ENCODE peak calls at places on chromosomes 1 and 21, in ten cellular contexts. G, P, N, F, A, H, V, S, M and D are unnamed samples.

GRCh38 chr1:156643266-156644092 is 1.6 kb downstream of the BCAN start:
- DNase-seq in G (no peak), M (no peak), P (peak), V (no peak), S (no peak), N (no peak), F (no peak), H (no peak), A (no peak), D (no peak)

GRCh38 chr1:151013518-151013917 is 5.3 kb downstream of the PRUNE1 start:
- DNase-seq in S (no peak), N (no peak), P (no peak), F (peak), V (peak), G (no peak), A (no peak), M (no peak), H (no peak), D (no peak)

GRCh38 chr1:70779571-70779970 is 268.0 kb downstream of the PTGER3 start:
- DNase-seq in V (no peak), F (peak), H (no peak), S (no peak), M (peak), A (no peak), N (no peak), G (no peak), P (no peak), D (peak)

GRCh38 chr1:117146570-117147340 is 25.2 kb upstream of the TRIM45 start:
- DNase-seq in A (no peak), F (peak), N (peak), H (no peak), G (no peak), V (peak), P (no peak), M (peak), S (peak), D (peak)

GRCh38 chr1:54575161-54575560 is 27.1 kb downstream of the ACOT11 start:
- DNase-seq in P (no peak), N (no peak), G (no peak), S (no peak), F (no peak), H (no peak), M (no peak), A (no peak), V (no peak), D (no peak)

GRCh38 chr1:51644533-51645197 is 27.8 kb downstream of the OSBPL9 start:
- DNase-seq in F (peak), P (no peak), A (no peak), V (peak), S (peak), M (peak), N (no peak), G (no peak), H (no peak), D (peak)

GRCh38 chr1:26598890-26599289 is 69.3 kb downstream of the RPS6KA1 start:
- DNase-seq in A (no peak), H (no peak), N (no peak), F (no peak), G (no peak), V (no peak), M (no peak), S (no peak), P (peak), D (no peak)

GRCh38 chr1:29933110-29933509 is 696.8 kb downstream of the PTPRU start:
- DNase-seq in M (peak), V (no peak), H (no peak), S (no peak), N (no peak), G (no peak), F (no peak), P (no peak), A (no peak), D (no peak)

GRCh38 chr1:17016317-17016661 is 4.6 kb upstream of the ATP13A2 start:
- DNase-seq in G (no peak), A (no peak), P (no peak), N (no peak), V (peak), F (peak), S (no peak), H (no peak), M (peak), D (no peak)

GRCh38 chr1:65694126-65694525 is 98.6 kb upstream of the PDE4B start:
- DNase-seq in S (no peak), G (no peak), N (no peak), F (no peak), M (no peak), V (no peak), P (no peak), A (no peak), H (no peak), D (no peak)

GRCh38 chr1:98661544-98662353 is at the start of gene SNX7:
- DNase-seq in M (peak), F (peak), N (peak), A (no peak), V (peak), P (peak), G (no peak), H (peak), S (peak), D (no peak)

GRCh38 chr1:157040802-157041201 is 4.7 kb downstream of the ARHGEF11 start:
- DNase-seq in H (no peak), M (peak), A (no peak), G (no peak), N (peak), V (peak), F (peak), P (peak), S (no peak), D (no peak)

GRCh38 chr21:43603641-43604504 is 55.4 kb downstream of the HSF2BP start:
- DNase-seq in H (no peak), A (no peak), F (peak), G (no peak), M (no peak), P (no peak), N (no peak), S (no peak), V (peak), D (no peak)

GRCh38 chr1:160191756-160192155 is 1.4 kb downstream of the CASQ1 start:
- DNase-seq in A (no peak), G (no peak), N (no peak), F (no peak), S (no peak), P (no peak), V (no peak), M (no peak), H (no peak), D (no peak)

GRCh38 chr1:100879422-100879821 is 15.2 kb downstream of the EXTL2 start:
- DNase-seq in F (peak), G (no peak), N (no peak), V (no peak), H (no peak), P (no peak), S (no peak), M (no peak), A (no peak), D (no peak)

GRCh38 chr1:28328228-28328648 is 602 bp upstream of the MED18 start:
- DNase-seq in F (no peak), G (no peak), A (no peak), H (peak), N (no peak), P (peak), S (no peak), V (no peak), M (no peak), D (no peak)
- H3K4me3 ChIP-seq in F (peak), G (peak), A (peak), H (peak), N (peak), P (peak), S (peak), V (peak), M (peak), D (peak)

DNA sequence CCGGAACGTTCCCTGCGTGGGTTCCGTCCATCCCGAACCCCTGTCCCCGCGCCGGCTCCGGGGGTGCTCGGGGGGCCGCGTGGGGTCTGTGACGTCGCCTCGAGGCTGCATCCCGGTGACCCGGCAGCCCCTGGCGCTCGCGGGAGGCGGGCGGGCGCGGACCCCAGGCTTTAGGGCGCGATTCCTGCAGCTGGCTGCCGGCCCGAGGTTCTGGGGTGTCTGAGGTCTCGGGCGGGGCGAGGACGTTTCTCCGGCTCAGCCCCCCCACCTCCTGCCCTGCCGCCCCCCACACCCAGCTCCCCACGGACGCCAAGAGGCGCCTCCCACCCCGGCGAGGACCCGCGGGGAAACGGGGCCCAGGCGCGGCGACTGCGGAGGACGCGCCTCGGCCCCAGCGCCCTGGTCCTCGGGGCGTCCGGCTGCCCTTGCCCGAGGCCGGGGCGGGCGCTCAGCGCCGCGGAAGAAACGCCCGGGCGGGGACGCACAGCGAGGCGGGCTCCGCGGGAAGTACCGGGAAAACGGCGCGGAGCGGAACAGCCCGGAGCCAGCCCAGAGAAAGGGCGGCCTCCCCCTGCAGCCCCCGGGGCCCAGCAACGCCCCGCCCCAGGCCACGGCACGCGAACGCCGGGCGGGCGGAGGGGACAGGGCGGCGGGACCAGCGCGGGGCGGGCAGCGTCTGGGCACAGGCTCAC is 1.3 kb upstream of the PCBP3 start:
- DNase-seq in M (no peak), G (no peak), P (no peak), F (no peak), A (no peak), H (peak), N (no peak), S (no peak), V (no peak), D (no peak)
- H3K4me3 ChIP-seq in M (no peak), G (no peak), P (peak), F (no peak), A (no peak), H (peak), N (no peak), S (no peak), V (peak), D (no peak)

DNA sequence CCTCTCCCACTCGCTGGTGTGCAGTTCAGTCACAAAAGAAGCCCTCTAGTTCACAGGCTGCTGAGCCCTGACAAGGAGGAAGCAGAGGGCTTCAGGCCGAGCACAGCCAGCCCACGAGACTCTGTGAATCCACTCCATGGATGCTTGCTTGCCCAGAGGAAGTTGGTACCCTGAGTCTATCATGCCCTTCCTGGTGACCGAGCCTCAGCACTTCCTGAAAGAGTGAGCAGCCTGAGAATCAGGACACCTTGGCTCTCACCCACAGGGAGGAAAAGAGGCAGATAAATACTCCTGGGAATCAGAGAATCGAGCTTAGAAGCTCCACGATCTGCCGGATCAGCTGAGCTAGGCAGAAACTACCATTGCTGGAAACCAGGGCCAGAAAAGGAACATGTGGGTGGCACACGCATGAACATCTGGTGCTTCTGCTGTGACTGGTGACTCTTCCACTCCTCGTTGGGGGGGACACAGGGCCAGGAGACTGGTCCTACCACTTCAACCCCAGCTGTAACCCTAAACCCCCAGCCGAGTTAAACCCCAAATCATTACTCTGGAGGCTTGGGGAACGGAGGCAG is 376.3 kb upstream of the CAMK1G start:
- DNase-seq in N (no peak), F (no peak), S (no peak), A (no peak), G (no peak), P (no peak), H (no peak), M (no peak), V (no peak), D (no peak)
- H3K4me3 ChIP-seq in N (peak), F (no peak), S (no peak), A (no peak), G (no peak), P (no peak), H (peak), M (peak), V (no peak), D (peak)

GRCh38 chr1:41423511-41424191 is 60.8 kb downstream of the EDN2 start:
- DNase-seq in S (no peak), H (no peak), M (peak), N (no peak), V (no peak), P (no peak), A (no peak), F (no peak), G (no peak), D (no peak)
- H3K4me3 ChIP-seq in S (peak), H (no peak), M (peak), N (no peak), V (no peak), P (no peak), A (no peak), F (no peak), G (no peak), D (no peak)

GRCh38 chr1:204870165-204870912 is at the start of gene NFASC:
- DNase-seq in A (no peak), N (no peak), H (no peak), F (no peak), G (no peak), S (no peak), V (no peak), P (no peak), M (no peak), D (no peak)
- H3K4me3 ChIP-seq in A (no peak), N (no peak), H (no peak), F (no peak), G (no peak), S (no peak), V (no peak), P (no peak), M (no peak), D (no peak)

DNA sequence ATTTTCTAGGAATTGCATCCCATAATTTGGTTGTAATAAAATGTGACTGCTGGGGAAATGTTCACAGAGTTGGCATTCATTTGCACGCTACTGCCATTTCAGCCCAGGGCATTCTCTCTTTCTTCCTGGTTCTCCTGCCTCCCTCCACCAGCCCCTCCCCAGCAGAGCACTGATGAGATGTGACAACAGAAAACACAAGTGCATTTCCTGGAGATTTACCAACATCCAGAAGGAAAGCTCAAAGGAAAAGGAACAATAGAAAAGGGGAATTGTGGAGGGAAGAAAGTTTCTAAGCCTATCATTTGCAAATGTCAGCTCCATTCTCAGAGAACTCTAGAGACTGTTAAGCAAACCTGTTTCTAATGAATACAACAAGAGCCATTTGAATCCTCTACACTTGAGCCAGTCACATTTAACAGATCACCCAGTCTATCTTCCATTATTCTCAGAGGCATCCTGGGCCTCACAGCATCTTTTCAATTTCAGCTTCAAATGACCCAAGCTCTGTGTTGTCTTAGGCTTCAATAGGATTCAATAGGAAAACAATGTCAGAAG is 395.6 kb upstream of the PBX1 start:
- DNase-seq in P (no peak), G (no peak), V (no peak), A (no peak), M (no peak), H (no peak), F (no peak), S (no peak), N (no peak), D (no peak)
- H3K4me3 ChIP-seq in P (no peak), G (no peak), V (no peak), A (no peak), M (no peak), H (no peak), F (no peak), S (no peak), N (no peak), D (no peak)

GRCh38 chr1:234162661-234163060 is 210.6 kb upstream of the COA6 start:
- DNase-seq in V (no peak), A (no peak), M (no peak), N (no peak), S (no peak), F (no peak), H (no peak), P (no peak), G (no peak), D (no peak)
- H3K4me3 ChIP-seq in V (no peak), A (no peak), M (no peak), N (no peak), S (no peak), F (no peak), H (no peak), P (no peak), G (no peak), D (no peak)